ENCODE peak calls at places on chromosomes 1 and 21, in six cellular contexts. One of them, this sample, is unnamed. For H3K4me1, the result is how much of the 10 kb centered on the place peaks cover.

GRCh38 chr21:35512321-35512720 is 463.2 kb upstream of the RUNX1 start:
- DNase-seq in left lung: no peak
- DNase-seq in tibial artery: no peak
- DNase-seq in tibial nerve: no peak
- DNase-seq in CD8-positive, alpha-beta T cell: no peak
- DNase-seq in body of pancreas: no peak
- DNase-seq in this sample: no peak

GRCh38 chr1:110421159-110421777 is 13.8 kb upstream of the LAMTOR5 start:
- DNase-seq in left lung: no peak
- DNase-seq in tibial artery: peak
- DNase-seq in tibial nerve: peak
- DNase-seq in CD8-positive, alpha-beta T cell: no peak
- DNase-seq in body of pancreas: no peak
- DNase-seq in this sample: no peak

GRCh38 chr21:39664586-39664985 is 51.8 kb downstream of the B3GALT5 start:
- DNase-seq in left lung: no peak
- DNase-seq in tibial artery: no peak
- DNase-seq in tibial nerve: no peak
- DNase-seq in CD8-positive, alpha-beta T cell: no peak
- DNase-seq in body of pancreas: no peak
- DNase-seq in this sample: peak

GRCh38 chr1:160519542-160520435 is 3.3 kb downstream of the SLAMF6 start:
- DNase-seq in left lung: no peak
- DNase-seq in tibial artery: no peak
- DNase-seq in tibial nerve: no peak
- DNase-seq in CD8-positive, alpha-beta T cell: no peak
- DNase-seq in body of pancreas: no peak
- DNase-seq in this sample: no peak

GRCh38 chr1:204972461-204972860 is 70.6 kb upstream of the CNTN2 start:
- DNase-seq in left lung: no peak
- DNase-seq in tibial artery: no peak
- DNase-seq in tibial nerve: no peak
- DNase-seq in CD8-positive, alpha-beta T cell: no peak
- DNase-seq in body of pancreas: no peak
- DNase-seq in this sample: no peak

GRCh38 chr1:37660646-37661045 is 26.0 kb upstream of the RSPO1 start:
- DNase-seq in left lung: no peak
- DNase-seq in tibial artery: no peak
- DNase-seq in tibial nerve: no peak
- DNase-seq in CD8-positive, alpha-beta T cell: no peak
- DNase-seq in body of pancreas: no peak
- DNase-seq in this sample: no peak

GRCh38 chr1:108117908-108118902 is 81.9 kb downstream of the SLC25A24 start:
- DNase-seq in left lung: no peak
- DNase-seq in tibial artery: no peak
- DNase-seq in tibial nerve: no peak
- DNase-seq in CD8-positive, alpha-beta T cell: no peak
- DNase-seq in body of pancreas: no peak
- DNase-seq in this sample: no peak

GRCh38 chr1:32321712-32322291 is 14.2 kb downstream of the MARCKSL1 start:
- DNase-seq in left lung: no peak
- DNase-seq in tibial artery: no peak
- DNase-seq in tibial nerve: no peak
- DNase-seq in CD8-positive, alpha-beta T cell: peak
- DNase-seq in body of pancreas: peak
- DNase-seq in this sample: peak

GRCh38 chr21:42298237-42298636 is 17.0 kb downstream of the TFF3 start:
- DNase-seq in left lung: no peak
- DNase-seq in tibial artery: no peak
- DNase-seq in tibial nerve: no peak
- DNase-seq in CD8-positive, alpha-beta T cell: no peak
- DNase-seq in body of pancreas: no peak
- DNase-seq in this sample: no peak

GRCh38 chr1:85857991-85858390 is 149.8 kb upstream of the ZNHIT6 start:
- DNase-seq in left lung: no peak
- DNase-seq in tibial artery: no peak
- DNase-seq in tibial nerve: no peak
- DNase-seq in CD8-positive, alpha-beta T cell: no peak
- DNase-seq in body of pancreas: no peak
- DNase-seq in this sample: no peak

GRCh38 chr1:12539705-12540579 is 78.1 kb downstream of the DHRS3 start:
- DNase-seq in left lung: peak
- DNase-seq in tibial artery: peak
- DNase-seq in tibial nerve: peak
- DNase-seq in CD8-positive, alpha-beta T cell: no peak
- DNase-seq in body of pancreas: peak
- DNase-seq in this sample: peak

GRCh38 chr1:235643837-235644692 is 5.5 kb downstream of the GNG4 start:
- DNase-seq in left lung: no peak
- DNase-seq in tibial artery: no peak
- DNase-seq in tibial nerve: no peak
- DNase-seq in CD8-positive, alpha-beta T cell: no peak
- DNase-seq in body of pancreas: no peak
- DNase-seq in this sample: no peak

GRCh38 chr1:211610779-211611556 is 32.0 kb upstream of the SLC30A1 start:
- DNase-seq in left lung: no peak
- DNase-seq in tibial artery: peak
- DNase-seq in tibial nerve: peak
- DNase-seq in CD8-positive, alpha-beta T cell: no peak
- DNase-seq in body of pancreas: no peak
- DNase-seq in this sample: no peak

GRCh38 chr21:43269461-43269860 is 100.7 kb downstream of the CRYAA start:
- DNase-seq in left lung: no peak
- DNase-seq in tibial artery: no peak
- DNase-seq in tibial nerve: no peak
- DNase-seq in CD8-positive, alpha-beta T cell: no peak
- DNase-seq in body of pancreas: no peak
- DNase-seq in this sample: no peak

GRCh38 chr1:40059292-40059959 is 18.9 kb downstream of the CAP1 start:
- DNase-seq in left lung: no peak
- DNase-seq in tibial artery: no peak
- DNase-seq in tibial nerve: no peak
- DNase-seq in CD8-positive, alpha-beta T cell: peak
- DNase-seq in body of pancreas: no peak
- DNase-seq in this sample: no peak

GRCh38 chr1:6097117-6097595 is 51.5 kb downstream of the KCNAB2 start:
- DNase-seq in left lung: peak
- DNase-seq in tibial artery: no peak
- DNase-seq in tibial nerve: no peak
- DNase-seq in CD8-positive, alpha-beta T cell: no peak
- DNase-seq in body of pancreas: no peak
- DNase-seq in this sample: no peak

GRCh38 chr21:44914176-44914874 is 6.4 kb downstream of the ITGB2 start:
- DNase-seq in left lung: peak
- DNase-seq in tibial artery: no peak
- DNase-seq in tibial nerve: no peak
- DNase-seq in CD8-positive, alpha-beta T cell: peak
- DNase-seq in body of pancreas: no peak
- DNase-seq in this sample: no peak

GRCh38 chr1:158087320-158087927 is 93.3 kb upstream of the CD1D start:
- DNase-seq in left lung: no peak
- DNase-seq in tibial artery: no peak
- DNase-seq in tibial nerve: peak
- DNase-seq in CD8-positive, alpha-beta T cell: no peak
- DNase-seq in body of pancreas: peak
- DNase-seq in this sample: peak

GRCh38 chr1:33163621-33164071 is 18.2 kb downstream of the TRIM62 start:
- DNase-seq in left lung: no peak
- DNase-seq in tibial artery: no peak
- DNase-seq in tibial nerve: no peak
- DNase-seq in CD8-positive, alpha-beta T cell: no peak
- DNase-seq in body of pancreas: no peak
- DNase-seq in this sample: no peak

GRCh38 chr1:229952670-229953520 is 114.1 kb upstream of the GALNT2 start:
- DNase-seq in left lung: no peak
- DNase-seq in tibial artery: no peak
- DNase-seq in tibial nerve: no peak
- DNase-seq in CD8-positive, alpha-beta T cell: no peak
- DNase-seq in body of pancreas: no peak
- DNase-seq in this sample: no peak

GRCh38 chr1:163090321-163090945 is 21.3 kb downstream of the RGS4 start:
- DNase-seq in left lung: no peak
- DNase-seq in tibial artery: no peak
- DNase-seq in tibial nerve: no peak
- DNase-seq in CD8-positive, alpha-beta T cell: no peak
- DNase-seq in body of pancreas: no peak
- DNase-seq in this sample: no peak

GRCh38 chr1:72283204-72284083 is 1.1 kb upstream of the NEGR1 start:
- DNase-seq in left lung: peak
- DNase-seq in tibial artery: peak
- DNase-seq in tibial nerve: peak
- DNase-seq in CD8-positive, alpha-beta T cell: peak
- DNase-seq in body of pancreas: peak
- DNase-seq in this sample: peak

GRCh38 chr21:36282568-36283230 is 37.3 kb upstream of the MORC3 start:
- DNase-seq in left lung: no peak
- DNase-seq in tibial artery: no peak
- DNase-seq in tibial nerve: no peak
- DNase-seq in CD8-positive, alpha-beta T cell: no peak
- DNase-seq in body of pancreas: no peak
- DNase-seq in this sample: no peak

GRCh38 chr1:39129514-39129913 is 75.0 kb upstream of the MACF1 start:
- DNase-seq in left lung: no peak
- DNase-seq in tibial artery: no peak
- DNase-seq in tibial nerve: no peak
- DNase-seq in CD8-positive, alpha-beta T cell: no peak
- DNase-seq in body of pancreas: no peak
- DNase-seq in this sample: no peak

GRCh38 chr1:179217943-179218507 is 11.5 kb downstream of the ABL2 start:
- DNase-seq in left lung: no peak
- DNase-seq in tibial artery: no peak
- DNase-seq in tibial nerve: peak
- DNase-seq in CD8-positive, alpha-beta T cell: no peak
- DNase-seq in body of pancreas: no peak
- DNase-seq in this sample: no peak

GRCh38 chr1:93692001-93692400 is 10.4 kb upstream of the BCAR3 start:
- DNase-seq in left lung: no peak
- DNase-seq in tibial artery: no peak
- DNase-seq in tibial nerve: no peak
- DNase-seq in CD8-positive, alpha-beta T cell: no peak
- DNase-seq in body of pancreas: no peak
- DNase-seq in this sample: no peak

GRCh38 chr1:236143104-236143948 is 987 bp downstream of the GPR137B start:
- DNase-seq in left lung: no peak
- DNase-seq in tibial artery: no peak
- DNase-seq in tibial nerve: no peak
- DNase-seq in CD8-positive, alpha-beta T cell: peak
- DNase-seq in body of pancreas: no peak
- DNase-seq in this sample: no peak

GRCh38 chr1:168452329-168452728 is 91.5 kb downstream of the XCL2 start:
- DNase-seq in left lung: no peak
- DNase-seq in tibial artery: no peak
- DNase-seq in tibial nerve: no peak
- DNase-seq in CD8-positive, alpha-beta T cell: no peak
- DNase-seq in body of pancreas: no peak
- DNase-seq in this sample: no peak
- TF ChIP-seq CTCF in left lung: no peak
- TF ChIP-seq CTCF in tibial artery: no peak
- TF ChIP-seq CTCF in tibial nerve: no peak
- TF ChIP-seq CTCF in CD8-positive, alpha-beta T cell: no peak
- TF ChIP-seq CTCF in body of pancreas: no peak
- TF ChIP-seq CTCF in this sample: no peak

GRCh38 chr1:221456918-221457317 is 285.0 kb downstream of the DUSP10 start:
- DNase-seq in left lung: no peak
- DNase-seq in tibial artery: no peak
- DNase-seq in tibial nerve: no peak
- DNase-seq in CD8-positive, alpha-beta T cell: no peak
- DNase-seq in body of pancreas: no peak
- DNase-seq in this sample: no peak

GRCh38 chr1:221454096-221454495 is 287.8 kb downstream of the DUSP10 start:
- DNase-seq in left lung: no peak
- DNase-seq in tibial artery: no peak
- DNase-seq in tibial nerve: no peak
- DNase-seq in CD8-positive, alpha-beta T cell: no peak
- DNase-seq in body of pancreas: no peak
- DNase-seq in this sample: no peak

GRCh38 chr1:221458430-221459156 is 283.3 kb downstream of the DUSP10 start:
- DNase-seq in left lung: no peak
- DNase-seq in tibial artery: no peak
- DNase-seq in tibial nerve: no peak
- DNase-seq in CD8-positive, alpha-beta T cell: no peak
- DNase-seq in body of pancreas: no peak
- DNase-seq in this sample: no peak

GRCh38 chr1:221459558-221459957 is 282.3 kb downstream of the DUSP10 start:
- DNase-seq in left lung: no peak
- DNase-seq in tibial artery: no peak
- DNase-seq in tibial nerve: no peak
- DNase-seq in CD8-positive, alpha-beta T cell: no peak
- DNase-seq in body of pancreas: no peak
- DNase-seq in this sample: no peak

GRCh38 chr1:221457706-221458429 is 284.0 kb downstream of the DUSP10 start:
- DNase-seq in left lung: no peak
- DNase-seq in tibial artery: no peak
- DNase-seq in tibial nerve: no peak
- DNase-seq in CD8-positive, alpha-beta T cell: no peak
- DNase-seq in body of pancreas: no peak
- DNase-seq in this sample: no peak
- H3K4me3 ChIP-seq in left lung: no peak
- H3K4me3 ChIP-seq in tibial artery: no peak
- H3K4me3 ChIP-seq in tibial nerve: no peak
- H3K4me3 ChIP-seq in CD8-positive, alpha-beta T cell: no peak
- H3K4me3 ChIP-seq in body of pancreas: no peak
- H3K4me3 ChIP-seq in this sample: no peak

GRCh38 chr1:248825573-248825908 is 174 bp downstream of the SH3BP5L start:
- DNase-seq in left lung: no peak
- DNase-seq in tibial artery: no peak
- DNase-seq in tibial nerve: no peak
- DNase-seq in CD8-positive, alpha-beta T cell: no peak
- DNase-seq in body of pancreas: no peak
- DNase-seq in this sample: no peak

GRCh38 chr1:248825136-248825535 is 579 bp downstream of the SH3BP5L start:
- DNase-seq in left lung: no peak
- DNase-seq in tibial artery: peak
- DNase-seq in tibial nerve: no peak
- DNase-seq in CD8-positive, alpha-beta T cell: no peak
- DNase-seq in body of pancreas: peak
- DNase-seq in this sample: no peak

GRCh38 chr1:248823517-248824001 is 2.2 kb downstream of the SH3BP5L start:
- DNase-seq in left lung: no peak
- DNase-seq in tibial artery: no peak
- DNase-seq in tibial nerve: no peak
- DNase-seq in CD8-positive, alpha-beta T cell: peak
- DNase-seq in body of pancreas: peak
- DNase-seq in this sample: no peak

GRCh38 chr1:248824701-248825100 is 1.0 kb downstream of the SH3BP5L start:
- DNase-seq in left lung: no peak
- DNase-seq in tibial artery: peak
- DNase-seq in tibial nerve: no peak
- DNase-seq in CD8-positive, alpha-beta T cell: no peak
- DNase-seq in body of pancreas: peak
- DNase-seq in this sample: no peak

GRCh38 chr1:248824301-248824700 is 1.4 kb downstream of the SH3BP5L start:
- DNase-seq in left lung: no peak
- DNase-seq in tibial artery: peak
- DNase-seq in tibial nerve: no peak
- DNase-seq in CD8-positive, alpha-beta T cell: peak
- DNase-seq in body of pancreas: peak
- DNase-seq in this sample: no peak
- H3K4me1 ChIP-seq in left lung: half or more
- H3K4me1 ChIP-seq in tibial artery: under half
- H3K4me1 ChIP-seq in tibial nerve: under half
- H3K4me1 ChIP-seq in CD8-positive, alpha-beta T cell: half or more
- H3K4me1 ChIP-seq in body of pancreas: half or more
- H3K4me1 ChIP-seq in this sample: under half

GRCh38 chr1:113219377-113219776 is 146.4 kb downstream of the LRIG2 start:
- DNase-seq in left lung: no peak
- DNase-seq in tibial artery: no peak
- DNase-seq in tibial nerve: no peak
- DNase-seq in CD8-positive, alpha-beta T cell: no peak
- DNase-seq in body of pancreas: no peak
- DNase-seq in this sample: no peak
- TF ChIP-seq CTCF in left lung: no peak
- TF ChIP-seq CTCF in tibial artery: no peak
- TF ChIP-seq CTCF in tibial nerve: no peak
- TF ChIP-seq CTCF in CD8-positive, alpha-beta T cell: no peak
- TF ChIP-seq CTCF in body of pancreas: no peak
- TF ChIP-seq CTCF in this sample: no peak

This sample was measured in colonic mucosa.